ENCODE peak calls at places on chromosomes 7 and 10, in six cellular contexts. C, O, N, A, T and H are unnamed samples.

GRCh38 chr10:113369185-113369785 is 183.6 kb upstream of the HABP2 start:
- DNase-seq in C (no peak), O (no peak), N (no peak), A (no peak), T (no peak), H (no peak)

GRCh38 chr7:36658603-36659516 is 65.4 kb downstream of the AOAH start:
- DNase-seq in C (peak), O (peak), N (no peak), A (peak), T (no peak), H (no peak)

GRCh38 chr7:155694846-155695245 is 50.4 kb downstream of the RBM33 start:
- DNase-seq in C (peak), O (no peak), N (no peak), A (no peak), T (no peak), H (no peak)

GRCh38 chr7:78490526-78490925 is 692.0 kb downstream of the PHTF2 start:
- DNase-seq in C (no peak), O (no peak), N (no peak), A (no peak), T (no peak), H (no peak)

GRCh38 chr7:29369909-29370488 is 175.4 kb downstream of the CHN2 start:
- DNase-seq in C (peak), O (no peak), N (no peak), A (no peak), T (no peak), H (no peak)

GRCh38 chr7:151847681-151848081 is 29.2 kb downstream of the PRKAG2 start:
- DNase-seq in C (no peak), O (no peak), N (no peak), A (no peak), T (no peak), H (no peak)

GRCh38 chr10:82211331-82211730 is 336.3 kb downstream of the NRG3 start:
- DNase-seq in C (peak), O (no peak), N (no peak), A (no peak), T (no peak), H (no peak)

GRCh38 chr7:151085329-151085690 is 965 bp upstream of the AGAP3 start:
- DNase-seq in C (no peak), O (no peak), N (no peak), A (no peak), T (no peak), H (no peak)

GRCh38 chr7:98731651-98732050 is 114.6 kb downstream of the NPTX2 start:
- DNase-seq in C (no peak), O (no peak), N (no peak), A (no peak), T (no peak), H (no peak)

GRCh38 chr10:112232670-112233069 is 49.1 kb upstream of the GPAM start:
- DNase-seq in C (no peak), O (no peak), N (no peak), A (no peak), T (no peak), H (no peak)

GRCh38 chr10:91434041-91434440 is 23.9 kb downstream of the HECTD2 start:
- DNase-seq in C (peak), O (no peak), N (no peak), A (no peak), T (no peak), H (no peak)

GRCh38 chr7:21923663-21924062 is 22.0 kb downstream of the CDCA7L start:
- DNase-seq in C (peak), O (no peak), N (no peak), A (no peak), T (no peak), H (no peak)

GRCh38 chr10:43160067-43160918 is 22.0 kb downstream of the CSGALNACT2 start:
- DNase-seq in C (peak), O (peak), N (no peak), A (no peak), T (peak), H (no peak)

GRCh38 chr7:106313966-106314365 is 29.2 kb upstream of the NAMPT start:
- DNase-seq in C (no peak), O (no peak), N (no peak), A (no peak), T (no peak), H (no peak)

GRCh38 chr7:154406312-154406711 is 354.1 kb downstream of the DPP6 start:
- DNase-seq in C (no peak), O (no peak), N (no peak), A (no peak), T (no peak), H (no peak)

GRCh38 chr7:84469034-84469433 is 274.4 kb upstream of the SEMA3A start:
- DNase-seq in C (no peak), O (no peak), N (no peak), A (no peak), T (no peak), H (no peak)

GRCh38 chr10:116891208-116891607 is 41.9 kb downstream of the ENO4 start:
- DNase-seq in C (peak), O (peak), N (no peak), A (no peak), T (no peak), H (no peak)